ENCODE peak calls at places on chromosome 4, in six cellular contexts. A is lower leg skin, P is endothelial cell, B is mesothelial cell of epicardium, E is uterus, U is A673. N is an unnamed sample.

GRCh38 chr4:85812776-85813175 is 337.8 kb downstream of the ARHGAP24 start:
- DNase-seq in A (no peak), P (no peak), B (no peak), E (no peak), U (no peak), N (no peak)

GRCh38 chr4:54085284-54085683 is 14.7 kb upstream of the GSX2 start:
- DNase-seq in A (peak; percentile 94), P (no peak), B (no peak), E (no peak), U (no peak), N (no peak)

GRCh38 chr4:2672700-2673099 is 83.4 kb downstream of the TNIP2 start:
- DNase-seq in A (no peak), P (no peak), B (no peak), E (no peak), U (no peak), N (no peak)

GRCh38 chr4:152165146-152165545 is 370.7 kb downstream of the FBXW7 start:
- DNase-seq in A (no peak), P (peak; percentile 6), B (no peak), E (no peak), U (no peak), N (no peak)

GRCh38 chr4:15362541-15362940 is 65.3 kb upstream of the C1QTNF7 start:
- DNase-seq in A (no peak), P (no peak), B (no peak), E (no peak), U (no peak), N (no peak)

GRCh38 chr4:110622841-110623709 is at the start of gene PITX2:
- DNase-seq in A (peak; percentile 97), P (peak; percentile 99), B (peak; percentile 99), E (peak; percentile 37), U (no peak), N (peak; percentile 70)

GRCh38 chr4:158884280-158884679 is 115.5 kb downstream of the FNIP2 start:
- DNase-seq in A (no peak), P (no peak), B (no peak), E (no peak), U (no peak), N (no peak)

GRCh38 chr4:176752191-176752749 is 40.5 kb downstream of the VEGFC start:
- DNase-seq in A (no peak), P (no peak), B (no peak), E (no peak), U (no peak), N (no peak)

GRCh38 chr4:4479366-4479765 is 62.5 kb downstream of the STX18 start:
- DNase-seq in A (no peak), P (no peak), B (no peak), E (no peak), U (no peak), N (no peak)

GRCh38 chr4:126777649-126778048 is 855.1 kb upstream of the INTU start:
- DNase-seq in A (no peak), P (no peak), B (no peak), E (no peak), U (peak; percentile 2), N (no peak)

DNA sequence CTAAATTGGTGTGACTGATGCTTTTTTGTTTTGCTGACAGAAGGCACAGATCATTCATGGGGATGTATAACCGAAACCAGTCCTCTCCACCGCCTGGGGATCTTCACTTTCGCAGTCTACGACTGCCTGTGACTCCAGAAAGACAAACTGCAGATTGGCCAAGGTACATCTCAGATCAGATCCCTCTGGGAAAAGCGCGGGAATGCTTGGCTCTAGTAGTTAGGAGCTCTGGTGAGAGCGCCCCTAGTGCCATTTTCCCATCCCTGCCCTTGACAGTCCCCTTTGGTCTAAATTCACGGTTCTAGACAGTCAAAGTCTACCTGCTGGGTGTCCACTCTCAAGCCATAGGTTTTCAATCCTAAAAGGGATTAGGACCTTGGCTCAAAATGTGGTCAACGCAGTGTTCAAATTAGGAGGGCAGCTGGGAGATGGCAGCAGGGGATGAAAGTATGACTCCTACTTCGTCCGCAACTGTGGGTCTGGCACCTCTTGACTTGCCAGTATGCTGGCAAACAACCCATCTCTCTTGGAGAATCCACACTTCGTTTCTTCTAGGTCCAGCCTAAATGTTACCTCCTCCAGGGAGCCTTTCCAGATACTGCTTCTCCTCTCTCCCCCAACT is 6.9 kb upstream of the HAND2 start:
- DNase-seq in A (no peak), P (peak; percentile 52), B (no peak), E (no peak), U (no peak), N (no peak)
- TF ChIP-seq CTCF in A (no peak), P (peak; percentile 44), B (no peak), E (no peak), U (peak; percentile 26), N (peak; percentile 43)

GRCh38 chr4:124202106-124202505 is 510.4 kb downstream of the ANKRD50 start:
- DNase-seq in A (no peak), P (no peak), B (no peak), E (peak; percentile 46), U (no peak), N (no peak)
- TF ChIP-seq CTCF in A (no peak), P (no peak), B (no peak), E (no peak), U (no peak), N (no peak)

DNA sequence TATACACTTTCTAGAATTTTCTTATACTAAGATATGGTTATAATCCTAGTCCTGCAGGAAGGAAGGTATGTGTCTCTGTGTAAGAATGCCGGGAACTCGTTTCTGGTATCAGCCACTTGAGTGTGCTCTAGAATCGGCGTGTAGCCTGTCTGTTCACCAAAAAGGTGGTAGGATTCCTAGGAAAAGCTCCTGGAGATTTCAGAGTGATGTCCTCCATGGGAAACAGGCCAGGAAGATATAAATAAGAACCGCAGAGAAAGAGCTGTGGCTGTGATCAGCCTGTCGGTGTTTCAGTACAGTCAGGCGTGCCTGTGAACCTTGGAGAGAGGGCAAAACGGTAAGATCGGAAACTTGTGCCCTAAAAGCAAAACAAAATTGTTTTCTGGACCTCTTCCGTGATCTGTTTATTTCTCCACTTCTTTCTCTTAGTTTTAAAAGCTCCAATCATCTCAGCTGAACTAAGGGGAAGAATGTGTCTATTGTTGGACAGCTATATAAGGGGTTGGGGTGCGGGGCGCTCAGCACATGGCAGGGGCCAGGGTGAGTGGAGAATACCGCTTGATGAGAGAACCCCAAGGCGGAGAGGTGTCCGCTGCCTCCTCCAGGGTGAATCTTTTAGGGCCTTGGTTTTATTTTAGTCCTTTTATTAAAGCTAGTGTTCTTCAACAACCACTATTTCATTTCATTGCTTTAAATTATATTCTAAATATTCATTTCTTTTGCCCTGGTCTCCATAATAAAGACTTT is 303.8 kb upstream of the TENM3 start:
- DNase-seq in A (no peak), P (no peak), B (no peak), E (no peak), U (no peak), N (no peak)
- TF ChIP-seq CTCF in A (no peak), P (no peak), B (no peak), E (no peak), U (no peak), N (no peak)

GRCh38 chr4:113979157-113979972 is at the start of gene ARSJ:
- DNase-seq in A (peak; percentile 87), P (peak; percentile 65), B (peak; percentile 36), E (peak; percentile 55), U (peak; percentile 72), N (no peak)
- TF ChIP-seq CTCF in A (no peak), P (no peak), B (no peak), E (no peak), U (peak; percentile 21), N (no peak)

GRCh38 chr4:168514249-168514852 is 17.5 kb downstream of the PALLD start:
- DNase-seq in A (no peak), P (no peak), B (no peak), E (no peak), U (peak; percentile 67), N (no peak)
- TF ChIP-seq CTCF in A (no peak), P (peak; percentile 75), B (peak; percentile 71), E (peak; percentile 39), U (peak; percentile 65), N (peak; percentile 41)

GRCh38 chr4:13103382-13104015 is 380.6 kb downstream of the RAB28 start:
- DNase-seq in A (no peak), P (no peak), B (no peak), E (no peak), U (no peak), N (no peak)
- TF ChIP-seq CTCF in A (no peak), P (no peak), B (no peak), E (no peak), U (no peak), N (no peak)

GRCh38 chr4:32396504-32396903 is 1676.3 kb downstream of the PCDH7 start:
- DNase-seq in A (no peak), P (no peak), B (no peak), E (no peak), U (no peak), N (no peak)

GRCh38 chr4:32400870-32401269 is 1680.7 kb downstream of the PCDH7 start:
- DNase-seq in A (no peak), P (no peak), B (no peak), E (no peak), U (no peak), N (no peak)
- TF ChIP-seq CTCF in A (no peak), P (no peak), B (no peak), E (no peak), U (no peak), N (no peak)

GRCh38 chr4:74900862-74901261 is 32.1 kb upstream of the PARM1 start:
- DNase-seq in A (no peak), P (no peak), B (no peak), E (no peak), U (no peak), N (no peak)

GRCh38 chr4:74906771-74907170 is 26.1 kb upstream of the PARM1 start:
- DNase-seq in A (no peak), P (no peak), B (no peak), E (no peak), U (no peak), N (no peak)

GRCh38 chr4:74904509-74904908 is 28.4 kb upstream of the PARM1 start:
- DNase-seq in A (no peak), P (no peak), B (no peak), E (no peak), U (no peak), N (no peak)
- TF ChIP-seq CTCF in A (no peak), P (no peak), B (no peak), E (no peak), U (no peak), N (no peak)

N was measured in D721Med.